ENCODE peak calls at places on chromosome 20, in seven cellular contexts. K, Q, L, E, A, X and R are unnamed samples.

GRCh38 chr20:62342910-62343309 is 24.2 kb downstream of the LAMA5 start:
- DNase-seq in E (no peak), Q (no peak), A (no peak), X (no peak), K (no peak), L (peak), R (peak)

GRCh38 chr20:24953204-24953565 is 4.1 kb downstream of the CST7 start:
- DNase-seq in E (no peak), A (no peak), X (peak), Q (no peak), K (peak), L (no peak), R (no peak)

GRCh38 chr20:17614176-17614811 is 44.4 kb downstream of the DSTN start:
- DNase-seq in X (peak), A (peak), E (no peak), Q (no peak), L (peak), K (no peak), R (peak)

GRCh38 chr20:50467618-50468373 is 42.4 kb upstream of the PTPN1 start:
- DNase-seq in A (peak), K (no peak), E (peak), Q (no peak), L (peak), X (peak), R (peak)

GRCh38 chr20:50142812-50143211 is 10.7 kb downstream of the PEDS1 start:
- DNase-seq in Q (no peak), L (no peak), A (peak), E (peak), K (no peak), X (peak), R (no peak)

GRCh38 chr20:12528591-12529041 is 480.2 kb upstream of the SPTLC3 start:
- DNase-seq in L (no peak), A (no peak), K (no peak), Q (no peak), E (no peak), X (no peak), R (no peak)

GRCh38 chr20:19806806-19807691 is 49.0 kb downstream of the RIN2 start:
- DNase-seq in X (no peak), A (no peak), L (no peak), K (no peak), Q (no peak), E (no peak), R (peak)

GRCh38 chr20:18266282-18266681 is 22.0 kb upstream of the ZNF133 start:
- DNase-seq in E (no peak), K (no peak), L (no peak), A (no peak), X (no peak), Q (no peak), R (no peak)

GRCh38 chr20:19673575-19673974 is 84.5 kb upstream of the RIN2 start:
- DNase-seq in X (no peak), Q (no peak), E (no peak), K (no peak), A (peak), L (no peak), R (no peak)

GRCh38 chr20:7302256-7302655 is 534.8 kb downstream of the BMP2 start:
- DNase-seq in A (no peak), E (peak), X (peak), Q (peak), K (no peak), L (no peak), R (no peak)

GRCh38 chr20:15875446-15875845 is 697.8 kb downstream of the KIF16B start:
- DNase-seq in Q (peak), K (no peak), L (no peak), E (no peak), A (no peak), X (no peak), R (no peak)

GRCh38 chr20:23340524-23340923 is 10.1 kb upstream of the NXT1 start:
- DNase-seq in X (peak), K (peak), A (peak), L (peak), Q (no peak), E (peak), R (peak)

GRCh38 chr20:17059465-17059864 is 167.4 kb upstream of the PCSK2 start:
- DNase-seq in X (no peak), E (no peak), A (no peak), L (peak), K (no peak), Q (no peak), R (peak)

GRCh38 chr20:46400828-46401477 is 5.5 kb downstream of the ELMO2 start:
- DNase-seq in E (peak), X (no peak), K (no peak), Q (peak), A (no peak), L (peak), R (peak)

GRCh38 chr20:46388201-46388836 is 18.1 kb downstream of the ELMO2 start:
- DNase-seq in Q (no peak), E (no peak), X (no peak), K (no peak), A (no peak), L (no peak), R (no peak)

GRCh38 chr20:9203081-9203447 is 134.2 kb downstream of the PLCB4 start:
- DNase-seq in E (no peak), A (no peak), K (no peak), X (no peak), L (peak), Q (no peak), R (peak)

GRCh38 chr20:32482251-32483220 is 102.6 kb downstream of the NOL4L start:
- DNase-seq in K (peak), L (peak), A (peak), E (peak), X (peak), Q (peak), R (no peak)

GRCh38 chr20:755931-756330 is 12.4 kb downstream of the SLC52A3 start:
- DNase-seq in K (no peak), Q (no peak), E (no peak), X (no peak), L (no peak), A (no peak), R (no peak)

GRCh38 chr20:37376324-37376723 is 30.4 kb downstream of the SRC start:
- DNase-seq in L (no peak), E (no peak), Q (no peak), A (no peak), K (no peak), X (no peak), R (no peak)

GRCh38 chr20:55882922-55883321 is 122.4 kb downstream of the CBLN4 start:
- DNase-seq in A (no peak), K (no peak), E (peak), X (no peak), L (no peak), Q (no peak), R (no peak)

GRCh38 chr20:6767536-6768227 is at the start of gene BMP2:
- DNase-seq in L (peak), A (peak), X (peak), E (peak), Q (peak), K (peak), R (peak)

GRCh38 chr20:9031951-9032350 is 36.9 kb upstream of the PLCB4 start:
- DNase-seq in Q (no peak), E (no peak), K (no peak), L (no peak), A (peak), X (no peak), R (peak)

GRCh38 chr20:21456207-21456606 is 57.7 kb downstream of the NKX2-2 start:
- DNase-seq in Q (no peak), E (no peak), X (no peak), A (no peak), L (no peak), K (no peak), R (no peak)

DNA sequence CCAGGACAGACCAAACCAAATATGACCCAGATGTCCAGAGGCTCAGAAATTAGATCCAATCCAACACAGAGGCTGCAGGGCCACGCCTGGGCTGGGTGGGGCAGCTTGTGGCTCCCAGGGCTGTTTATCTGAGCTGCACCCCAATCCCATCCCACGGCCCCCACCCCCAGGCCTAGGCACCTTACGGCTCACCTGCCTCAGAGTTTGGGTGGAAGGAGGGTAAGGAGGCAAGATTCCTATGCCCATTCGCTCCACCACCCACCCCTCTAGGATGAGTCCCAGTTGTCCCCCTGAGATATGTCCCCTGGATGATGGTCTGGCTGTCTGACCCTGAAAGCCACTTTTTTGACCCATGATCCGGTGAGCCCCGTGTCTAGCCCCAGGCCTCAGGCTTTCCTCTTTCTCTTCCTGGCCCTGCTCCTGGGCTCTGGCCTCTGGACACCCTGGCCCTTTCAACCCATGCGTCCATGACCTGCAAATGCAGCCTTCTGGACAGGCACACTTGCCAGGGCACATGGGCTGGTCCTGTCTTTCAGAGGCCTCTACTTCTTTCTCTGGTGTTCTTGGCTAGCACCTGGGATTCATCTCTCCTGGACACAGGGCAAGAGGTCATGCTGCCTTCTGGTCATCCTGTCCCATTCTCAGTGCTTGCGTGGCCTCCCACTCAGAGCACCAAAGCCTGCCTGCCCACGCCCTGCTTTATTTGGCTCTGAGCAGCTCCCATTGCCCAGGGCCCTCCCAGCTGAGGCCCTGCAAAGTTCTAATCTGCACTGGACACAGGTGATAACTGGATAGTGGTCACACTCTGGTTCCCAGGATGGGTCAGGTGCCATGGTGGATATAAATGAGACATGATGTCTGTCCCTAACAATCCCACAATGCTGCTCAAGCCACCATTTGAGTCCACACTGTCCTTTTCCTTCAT is 39.8 kb downstream of the CPXM1 start:
- DNase-seq in A (no peak), E (no peak), X (no peak), L (no peak), Q (no peak), K (no peak), R (no peak)
- H2BK120ac ChIP-seq in A (no peak), E (no peak), X (no peak), L (no peak), Q (no peak), K (no peak), R (no peak)

GRCh38 chr20:58634818-58635665 is 16.0 kb upstream of the STX16 start:
- DNase-seq in Q (no peak), X (no peak), L (no peak), E (no peak), K (no peak), A (no peak), R (peak)

GRCh38 chr20:58637466-58638198 is 13.5 kb upstream of the STX16 start:
- DNase-seq in Q (no peak), E (no peak), K (no peak), A (no peak), L (no peak), X (no peak), R (no peak)

GRCh38 chr20:58636396-58636982 is 14.6 kb upstream of the STX16 start:
- DNase-seq in X (no peak), L (no peak), K (no peak), Q (no peak), A (no peak), E (no peak), R (no peak)

GRCh38 chr20:58638467-58639181 is 12.5 kb upstream of the STX16 start:
- DNase-seq in Q (no peak), A (no peak), L (no peak), X (no peak), E (no peak), K (no peak), R (no peak)

GRCh38 chr20:58636983-58637421 is 14.1 kb upstream of the STX16 start:
- DNase-seq in L (no peak), Q (peak), E (peak), X (no peak), K (no peak), A (peak), R (no peak)
- H2BK120ac ChIP-seq in L (no peak), Q (no peak), E (no peak), X (no peak), K (no peak), A (no peak), R (no peak)

GRCh38 chr20:35603695-35604443 is 11.8 kb upstream of the SPAG4 start:
- DNase-seq in K (no peak), E (no peak), A (no peak), Q (no peak), X (no peak), L (no peak), R (no peak)
- H2BK120ac ChIP-seq in K (no peak), E (no peak), A (no peak), Q (no peak), X (no peak), L (no peak), R (no peak)

GRCh38 chr20:61332016-61332975 is 80.2 kb downstream of the CDH4 start:
- DNase-seq in Q (no peak), L (no peak), A (no peak), E (no peak), K (no peak), X (no peak), R (no peak)
- H2BK120ac ChIP-seq in Q (no peak), L (no peak), A (no peak), E (no peak), K (no peak), X (no peak), R (no peak)

GRCh38 chr20:52078289-52078688 is 113.3 kb downstream of the ZFP64 start:
- DNase-seq in A (peak), E (no peak), X (no peak), Q (no peak), L (no peak), K (no peak), R (no peak)
- H2BK120ac ChIP-seq in A (no peak), E (no peak), X (no peak), Q (no peak), L (no peak), K (no peak), R (no peak)

DNA sequence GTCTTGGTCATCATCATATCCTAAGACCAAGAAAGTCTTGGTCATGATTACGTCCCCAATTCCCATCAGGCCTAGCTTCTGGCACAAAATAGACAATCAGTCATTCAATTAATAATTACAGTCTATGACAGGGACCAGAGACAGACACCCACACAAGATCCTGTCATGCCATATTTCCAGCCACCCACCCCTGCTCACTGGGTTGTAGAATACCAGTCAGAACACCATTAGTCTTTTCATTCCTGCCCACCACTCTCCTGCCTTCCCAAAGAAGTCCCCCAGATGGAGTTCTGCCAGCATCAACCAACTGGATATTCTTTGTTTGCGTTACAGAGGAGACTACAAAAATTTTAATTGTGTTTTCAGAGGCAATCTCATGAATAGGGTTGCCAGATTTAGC is 81.0 kb downstream of the BCAS1 start:
- DNase-seq in Q (no peak), L (no peak), A (no peak), K (no peak), E (no peak), X (no peak), R (no peak)
- H2BK120ac ChIP-seq in Q (no peak), L (no peak), A (no peak), K (no peak), E (no peak), X (no peak), R (no peak)

DNA sequence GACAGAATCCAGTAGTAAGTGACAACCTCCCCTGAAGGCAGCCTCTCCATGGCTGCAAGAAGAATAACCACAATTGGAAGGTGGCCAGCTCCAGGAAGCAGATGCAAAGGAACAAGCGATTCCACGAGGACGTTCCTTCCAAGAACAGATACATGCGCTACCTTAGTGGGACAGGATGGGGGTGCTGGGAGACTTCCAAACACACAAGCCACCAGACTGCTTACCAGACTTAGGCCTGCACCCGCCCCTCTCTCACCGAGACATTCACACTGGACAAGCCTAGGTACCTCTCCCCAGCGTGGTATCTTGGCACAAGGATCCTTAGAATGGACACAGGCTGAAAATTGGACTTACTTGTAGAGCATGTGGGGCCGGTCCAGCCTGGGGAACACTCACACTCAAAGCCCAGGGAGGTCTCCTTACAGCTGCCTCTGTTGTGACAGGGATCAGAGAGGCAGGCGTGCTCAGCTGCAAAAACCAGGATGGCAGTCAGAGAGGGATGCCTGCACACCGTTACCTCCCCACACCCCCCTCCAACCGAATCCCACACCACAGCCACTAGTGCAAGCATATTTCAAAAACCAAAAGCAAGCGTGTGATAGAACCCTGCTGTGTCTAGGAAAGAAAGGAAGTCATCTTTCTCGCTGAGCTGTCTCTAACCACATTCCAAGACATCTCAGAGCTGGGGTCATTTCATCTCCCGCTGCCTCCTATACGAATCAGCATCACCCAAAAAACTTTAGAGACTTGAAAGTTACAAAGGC is 22.4 kb downstream of the JAG1 start:
- DNase-seq in Q (no peak), E (no peak), A (no peak), K (no peak), L (peak), X (no peak), R (peak)
- H2BK120ac ChIP-seq in Q (no peak), E (no peak), A (no peak), K (no peak), L (no peak), X (no peak), R (peak)

GRCh38 chr20:63538204-63539091 is 1.3 kb upstream of the PTK6 start:
- DNase-seq in E (no peak), K (no peak), L (peak), Q (no peak), X (no peak), A (peak), R (peak)
- H2BK120ac ChIP-seq in E (no peak), K (no peak), L (peak), Q (no peak), X (no peak), A (no peak), R (no peak)

GRCh38 chr20:2368621-2369020 is 12.1 kb upstream of the TGM6 start:
- DNase-seq in X (no peak), L (no peak), Q (no peak), K (no peak), A (no peak), E (no peak), R (no peak)

GRCh38 chr20:2361035-2361593 is 19.6 kb upstream of the TGM6 start:
- DNase-seq in X (no peak), Q (no peak), L (no peak), A (no peak), K (no peak), E (no peak), R (no peak)

GRCh38 chr20:2365666-2366065 is 15.0 kb upstream of the TGM6 start:
- DNase-seq in X (no peak), K (no peak), E (no peak), A (no peak), L (no peak), Q (no peak), R (no peak)

GRCh38 chr20:2364014-2364413 is 16.7 kb upstream of the TGM6 start:
- DNase-seq in X (no peak), Q (no peak), L (no peak), K (no peak), E (no peak), A (no peak), R (no peak)

GRCh38 chr20:2365091-2365490 is 15.6 kb upstream of the TGM6 start:
- DNase-seq in E (no peak), Q (no peak), X (no peak), L (no peak), K (no peak), A (no peak), R (no peak)
- H2BK120ac ChIP-seq in E (no peak), Q (no peak), X (no peak), L (no peak), K (no peak), A (no peak), R (no peak)

GRCh38 chr20:57176842-57177241 is 89.6 kb downstream of the BMP7 start:
- DNase-seq in K (no peak), L (no peak), A (no peak), X (no peak), Q (no peak), E (no peak), R (no peak)

GRCh38 chr20:57173986-57174385 is 92.5 kb downstream of the BMP7 start:
- DNase-seq in E (no peak), A (peak), X (no peak), K (no peak), Q (no peak), L (no peak), R (no peak)

GRCh38 chr20:57175397-57176010 is 90.9 kb downstream of the BMP7 start:
- DNase-seq in Q (no peak), A (no peak), K (no peak), E (no peak), L (peak), X (no peak), R (no peak)

GRCh38 chr20:57173041-57173440 is 93.4 kb downstream of the BMP7 start:
- DNase-seq in E (no peak), A (no peak), X (no peak), Q (no peak), K (no peak), L (no peak), R (no peak)

GRCh38 chr20:57174737-57175136 is 91.7 kb downstream of the BMP7 start:
- DNase-seq in L (no peak), E (no peak), X (no peak), K (no peak), A (no peak), Q (no peak), R (no peak)
- H2BK120ac ChIP-seq in L (no peak), E (no peak), X (no peak), K (no peak), A (no peak), Q (no peak), R (no peak)